ENCODE peak calls at places on chromosomes 7 and 10, in five cellular contexts. A, D, U, S and M are unnamed samples.

GRCh38 chr7:12761691-12762090 is 74.3 kb downstream of the ARL4A start:
- DNase-seq in S (no peak), A (no peak), U (no peak), D (no peak), M (no peak)

GRCh38 chr7:151705744-151706567 is 171.0 kb downstream of the PRKAG2 start:
- DNase-seq in S (peak), D (peak), A (no peak), U (peak), M (peak)

GRCh38 chr10:93584445-93584844 is 16.6 kb downstream of the RBP4 start:
- DNase-seq in S (no peak), D (no peak), A (no peak), U (no peak), M (no peak)

GRCh38 chr7:75559355-75559986 is 67.4 kb downstream of the SPDYE5 start:
- DNase-seq in A (no peak), U (no peak), S (peak), D (no peak), M (no peak)

GRCh38 chr7:99452541-99452940 is 13.4 kb downstream of the ATP5MF start:
- DNase-seq in S (no peak), U (no peak), D (no peak), A (no peak), M (no peak)

GRCh38 chr7:20991544-20991943 is 204.9 kb upstream of the SP8 start:
- DNase-seq in A (no peak), S (peak), D (no peak), U (no peak), M (no peak)

GRCh38 chr10:86048973-86049372 is 317.6 kb downstream of the GRID1 start:
- DNase-seq in A (no peak), S (no peak), D (no peak), U (no peak), M (no peak)

GRCh38 chr7:51028128-51028830 is 245.6 kb upstream of the GRB10 start:
- DNase-seq in S (no peak), A (no peak), U (no peak), D (no peak), M (no peak)

GRCh38 chr7:94056796-94057207 is 52.6 kb upstream of the BET1 start:
- DNase-seq in D (peak), S (peak), U (no peak), A (no peak), M (no peak)

GRCh38 chr10:113038183-113038582 is 88.1 kb downstream of the TCF7L2 start:
- DNase-seq in A (no peak), D (no peak), S (no peak), U (no peak), M (no peak)

GRCh38 chr7:29281782-29282541 is 87.4 kb downstream of the CHN2 start:
- DNase-seq in D (no peak), A (no peak), U (no peak), S (peak), M (no peak)

GRCh38 chr10:60467202-60467546 is 77.5 kb upstream of the ANK3 start:
- DNase-seq in U (no peak), A (no peak), S (no peak), D (no peak), M (no peak)

GRCh38 chr7:87543623-87544022 is 57.1 kb downstream of the ABCB1 start:
- DNase-seq in A (no peak), U (no peak), D (no peak), S (no peak), M (no peak)

GRCh38 chr7:86243171-86243570 is 400.5 kb upstream of the GRM3 start:
- DNase-seq in A (no peak), D (no peak), U (no peak), S (no peak), M (no peak)

GRCh38 chr7:134549366-134549765 is 456 bp downstream of the AKR1B15 start:
- DNase-seq in S (no peak), D (no peak), U (no peak), A (no peak), M (no peak)

GRCh38 chr7:36852931-36853330 is 128.6 kb upstream of the AOAH start:
- DNase-seq in U (no peak), D (no peak), S (no peak), A (no peak), M (no peak)

GRCh38 chr10:9986786-9987185 is 1030.9 kb upstream of the CELF2 start:
- DNase-seq in D (no peak), S (no peak), A (no peak), U (no peak), M (no peak)

GRCh38 chr10:84308021-84308420 is 20.4 kb upstream of the CCSER2 start:
- DNase-seq in U (no peak), S (no peak), A (no peak), D (no peak), M (no peak)

GRCh38 chr7:28964056-28964455 is 5.9 kb upstream of the TRIL start:
- DNase-seq in D (no peak), S (no peak), U (no peak), A (no peak), M (no peak)

GRCh38 chr7:80106498-80107113 is 28.0 kb upstream of the GNAI1 start:
- DNase-seq in D (no peak), A (no peak), S (no peak), U (no peak), M (no peak)

GRCh38 chr10:19195698-19196097 is 147.1 kb downstream of the MALRD1 start:
- DNase-seq in D (no peak), A (no peak), S (no peak), U (no peak), M (no peak)

GRCh38 chr7:148894596-148894995 is 10.5 kb upstream of the EZH2 start:
- DNase-seq in S (no peak), D (no peak), A (no peak), U (no peak), M (no peak)

GRCh38 chr7:117185124-117185523 is 137.7 kb downstream of the WNT2 start:
- DNase-seq in D (no peak), S (no peak), U (no peak), A (no peak), M (no peak)

GRCh38 chr7:117184367-117184766 is 138.5 kb downstream of the WNT2 start:
- DNase-seq in S (no peak), U (no peak), A (no peak), D (no peak), M (no peak)

GRCh38 chr7:117183729-117184128 is 139.1 kb downstream of the WNT2 start:
- DNase-seq in D (no peak), A (no peak), U (no peak), S (no peak), M (no peak)

GRCh38 chr7:117186631-117187030 is 136.2 kb downstream of the WNT2 start:
- DNase-seq in U (no peak), S (no peak), A (no peak), D (no peak), M (no peak)

GRCh38 chr7:117186218-117186617 is 136.6 kb downstream of the WNT2 start:
- DNase-seq in U (no peak), S (no peak), D (no peak), A (no peak), M (no peak)
- H3K4me3 ChIP-seq in U (no peak), S (no peak), D (no peak), A (no peak), M (no peak)

DNA sequence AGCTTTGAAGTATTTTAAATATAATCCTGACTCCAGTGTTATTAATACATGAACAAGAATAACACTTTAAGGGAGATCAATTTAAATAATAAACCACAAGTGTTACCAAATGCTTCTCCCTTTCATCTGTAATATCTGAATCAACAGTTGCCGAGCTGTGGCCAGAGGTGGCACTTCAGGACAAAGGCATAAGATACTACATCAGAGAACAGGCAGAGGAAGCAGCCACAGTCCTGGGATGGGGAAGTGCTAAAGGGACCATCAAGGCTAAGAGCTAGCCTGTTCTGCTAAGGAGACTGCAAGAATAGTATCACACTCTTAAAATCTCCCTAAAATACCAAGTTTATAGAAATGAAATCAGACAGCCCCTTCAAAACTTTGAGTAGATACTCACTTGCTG is 378.2 kb upstream of the PRKCQ start:
- DNase-seq in S (no peak), D (no peak), A (peak), U (no peak), M (no peak)
- H3K4me3 ChIP-seq in S (no peak), D (no peak), A (no peak), U (no peak), M (no peak)

GRCh38 chr10:124303662-124304418 is 114.9 kb downstream of the OAT start:
- DNase-seq in S (no peak), U (no peak), A (no peak), D (no peak), M (no peak)

GRCh38 chr10:124300224-124300623 is 118.5 kb downstream of the OAT start:
- DNase-seq in A (no peak), S (no peak), U (no peak), D (no peak), M (no peak)

GRCh38 chr10:124300735-124301134 is 118.0 kb downstream of the OAT start:
- DNase-seq in S (no peak), U (no peak), A (no peak), D (no peak), M (no peak)

GRCh38 chr10:124301736-124302135 is 117.0 kb downstream of the OAT start:
- DNase-seq in A (no peak), D (no peak), U (no peak), S (peak), M (no peak)

DNA sequence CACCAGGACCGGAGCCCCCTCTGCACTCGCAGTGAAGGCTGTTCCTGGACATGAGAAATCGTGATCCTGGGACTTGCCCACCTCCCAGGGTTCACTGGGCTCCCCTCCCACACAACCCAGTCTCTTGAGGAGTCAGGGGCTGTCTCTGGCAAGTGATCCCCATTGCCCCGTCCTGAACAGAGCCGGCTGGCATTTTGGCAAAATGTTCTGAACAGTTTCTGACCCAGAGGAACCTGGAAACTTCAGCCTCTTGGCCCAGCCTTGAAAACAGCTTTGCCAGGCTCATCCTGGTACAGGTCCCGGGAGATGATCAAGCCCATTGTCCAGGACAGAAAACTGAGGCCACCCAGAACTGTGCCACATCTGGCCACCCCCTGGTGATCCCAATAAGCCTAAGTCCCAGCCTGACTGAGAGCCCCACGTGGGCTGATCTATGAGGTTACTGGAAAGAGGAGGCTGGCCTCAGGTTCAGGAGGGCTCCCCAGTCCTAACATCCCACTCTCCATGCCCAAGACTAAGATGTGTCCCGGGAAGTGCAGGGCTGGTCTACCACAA is 115.7 kb downstream of the OAT start:
- DNase-seq in A (no peak), U (no peak), S (no peak), D (no peak), M (no peak)
- H3K4me3 ChIP-seq in A (no peak), U (no peak), S (no peak), D (no peak), M (no peak)

GRCh38 chr7:112322070-112322469 is 115.6 kb downstream of the ZNF277 start:
- DNase-seq in D (no peak), U (no peak), A (no peak), S (no peak), M (no peak)
- H3K4me3 ChIP-seq in D (no peak), U (no peak), A (no peak), S (no peak), M (no peak)

GRCh38 chr7:138755331-138755747 is 42.5 kb upstream of the TMEM213 start:
- DNase-seq in A (no peak), U (no peak), D (no peak), S (peak), M (no peak)

GRCh38 chr7:138750473-138750872 is 47.3 kb upstream of the TMEM213 start:
- DNase-seq in D (no peak), S (no peak), U (no peak), A (no peak), M (no peak)

GRCh38 chr7:138750926-138751464 is 46.8 kb upstream of the TMEM213 start:
- DNase-seq in U (no peak), A (no peak), D (no peak), S (no peak), M (no peak)

GRCh38 chr7:138753611-138754010 is 44.2 kb upstream of the TMEM213 start:
- DNase-seq in S (no peak), U (no peak), A (no peak), D (no peak), M (no peak)

DNA sequence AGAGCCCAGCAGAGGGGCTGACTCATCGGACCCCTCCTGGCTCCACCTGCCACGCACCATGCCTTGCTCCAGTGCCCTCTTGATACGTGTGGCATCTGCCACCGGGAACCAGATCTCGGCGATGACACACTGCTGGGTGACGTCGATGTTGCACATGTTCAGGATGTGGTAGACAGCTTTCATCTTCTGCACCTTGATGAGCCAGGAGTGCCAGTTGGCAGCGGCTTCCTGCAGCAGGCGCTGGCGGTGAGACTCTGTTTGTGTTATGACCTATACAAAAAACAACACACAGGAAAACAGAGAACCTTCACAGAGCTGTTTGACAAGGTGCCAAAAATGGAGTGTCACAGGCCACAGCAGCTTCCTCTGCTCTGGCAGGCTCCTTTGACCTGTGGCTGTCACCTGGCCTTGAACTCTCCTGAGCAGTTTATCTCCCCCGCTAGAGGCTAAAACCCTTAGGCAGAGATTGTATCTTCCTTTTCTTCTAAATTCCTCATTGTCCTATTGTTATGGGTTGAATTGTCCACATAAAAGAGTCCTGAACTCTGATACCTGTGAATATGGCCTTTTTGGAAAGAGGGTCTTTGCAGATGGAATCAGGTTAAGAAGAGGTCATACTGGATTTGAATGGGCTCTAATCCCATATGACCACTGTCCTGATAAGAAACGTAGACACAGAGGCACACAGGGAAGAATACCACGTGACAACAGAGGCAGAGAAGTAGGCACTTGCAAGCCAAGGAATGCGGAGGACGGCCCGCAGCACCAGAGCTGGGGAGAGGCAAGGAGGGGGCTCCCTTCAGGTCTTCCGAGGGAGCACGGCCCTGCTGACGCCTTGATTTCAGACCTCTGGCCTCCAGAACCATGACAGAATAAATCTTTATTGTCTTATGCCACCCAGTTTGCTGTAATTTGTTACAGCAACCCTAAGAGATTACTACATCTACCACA is 45.0 kb upstream of the TMEM213 start:
- DNase-seq in D (peak), S (peak), U (no peak), A (peak), M (peak)
- H3K4me3 ChIP-seq in D (no peak), S (no peak), U (no peak), A (no peak), M (no peak)